ENCODE peak calls at places on chromosomes 12 and 14, in six cellular contexts. N is frontal cortex, T is sciatic nerve, Z is anterior cingulate cortex, X is nephron progenitor cell, P is astrocyte of the cerebellum. F is an unnamed sample.

GRCh38 chr12:2389079-2389790 is 336.4 kb downstream of the CACNA1C start:
- DNase-seq in T (no peak), X (no peak), P (no peak), N (no peak), Z (no peak), F (peak; percentile 17)

GRCh38 chr12:68477256-68477655 is 133.4 kb upstream of the RAP1B start:
- DNase-seq in T (no peak), Z (no peak), P (no peak), X (no peak), N (no peak), F (no peak)

GRCh38 chr12:91926810-91927209 is 218.8 kb downstream of the BTG1 start:
- DNase-seq in X (no peak), P (peak; percentile 16), N (no peak), Z (no peak), T (no peak), F (no peak)

GRCh38 chr14:50039734-50040400 is 76.5 kb downstream of the VCPKMT start:
- DNase-seq in T (no peak), P (no peak), X (no peak), Z (no peak), N (no peak), F (no peak)

GRCh38 chr12:39619316-39619659 is 315 bp downstream of the ABCD2 start:
- DNase-seq in X (no peak), T (no peak), N (peak; percentile 13), Z (no peak), P (no peak), F (no peak)

GRCh38 chr12:27580561-27581330 is 56.7 kb downstream of the PPFIBP1 start:
- DNase-seq in N (no peak), X (no peak), T (no peak), P (no peak), Z (no peak), F (no peak)

GRCh38 chr12:28176295-28176694 is 14.0 kb upstream of the CCDC91 start:
- DNase-seq in N (no peak), Z (no peak), X (no peak), P (no peak), T (no peak), F (no peak)

GRCh38 chr14:91368681-91369416 is 48.8 kb downstream of the CCDC88C start:
- DNase-seq in N (no peak), T (no peak), P (no peak), X (no peak), Z (no peak), F (no peak)

GRCh38 chr12:1927751-1928351 is 9.4 kb upstream of the CACNA2D4 start:
- DNase-seq in X (no peak), P (peak; percentile 16), N (no peak), T (peak; percentile 49), Z (no peak), F (peak; percentile 26)

GRCh38 chr14:91116913-91117588 is 3.2 kb downstream of the DGLUCY start:
- DNase-seq in P (no peak), T (no peak), Z (no peak), X (no peak), N (no peak), F (no peak)

GRCh38 chr12:50505945-50506344 is 1.2 kb downstream of the DIP2B start:
- DNase-seq in T (no peak), N (peak; percentile 58), Z (peak; percentile 56), X (no peak), P (no peak), F (no peak)

GRCh38 chr12:127640181-127640886 is 626.6 kb upstream of the TMEM132C start:
- DNase-seq in X (no peak), N (no peak), T (no peak), Z (no peak), P (peak; percentile 68), F (no peak)

GRCh38 chr12:54394281-54394719 is 9.8 kb upstream of the ZNF385A start:
- DNase-seq in X (peak; percentile 74), P (peak; percentile 13), Z (no peak), N (no peak), T (peak; percentile 78), F (peak; percentile 78)

GRCh38 chr12:43210437-43211197 is 341.4 kb downstream of the ADAMTS20 start:
- DNase-seq in P (peak; percentile 27), N (no peak), Z (no peak), T (no peak), X (no peak), F (no peak)

GRCh38 chr12:117342682-117343081 is 18.7 kb downstream of the NOS1 start:
- DNase-seq in P (no peak), N (no peak), X (no peak), T (no peak), Z (no peak), F (no peak)

GRCh38 chr14:99287269-99287942 is 15.4 kb upstream of the BCL11B start:
- DNase-seq in X (no peak), T (no peak), N (no peak), Z (no peak), P (no peak), F (no peak)

GRCh38 chr12:126874427-126875026 is 1392.4 kb upstream of the TMEM132C start:
- DNase-seq in P (peak; percentile 23), N (peak; percentile 26), Z (peak; percentile 23), T (peak; percentile 73), X (peak; percentile 82), F (peak; percentile 95)

GRCh38 chr12:32264995-32265394 is 134.4 kb upstream of the FGD4 start:
- DNase-seq in N (no peak), Z (no peak), T (no peak), X (no peak), P (no peak), F (no peak)

GRCh38 chr12:25459541-25459951 is 93.5 kb downstream of the LMNTD1 start:
- DNase-seq in P (no peak), T (no peak), Z (no peak), X (no peak), N (no peak), F (peak; percentile 37)

GRCh38 chr12:130482448-130482847 is 144.8 kb downstream of the PIWIL1 start:
- DNase-seq in N (no peak), X (no peak), T (no peak), Z (no peak), P (no peak), F (peak; percentile 75)

GRCh38 chr14:55277972-55278740 is 6.9 kb downstream of the FBXO34 start:
- DNase-seq in Z (no peak), T (no peak), X (no peak), P (no peak), N (no peak), F (no peak)

GRCh38 chr14:73710737-73711136 is 3.4 kb downstream of the PNMA1 start:
- DNase-seq in X (no peak), Z (no peak), N (no peak), T (no peak), P (no peak), F (peak; percentile 46)

GRCh38 chr12:116673713-116674112 is 64.2 kb downstream of the SPRING1 start:
- DNase-seq in Z (no peak), X (no peak), P (no peak), T (no peak), N (no peak), F (peak; percentile 65)

F was measured in H9.